ENCODE peak calls at places on chromosomes 11 and 22, in ten cellular contexts. T is upper lobe of right lung; X is effector memory CD4-positive, alpha-beta T cell; N is CD8-positive, alpha-beta T cell; Q is mammary epithelial cell; H is mesendoderm; B is spleen; G is IMR-90; U is CD4-positive, alpha-beta memory T cell; A is A549. I is an unnamed sample. For H3K4me1, the result is how much of the 10 kb centered on the place peaks cover.

GRCh38 chr11:77710358-77710757 is 72.8 kb upstream of the CLNS1A start:
- DNase-seq in T (no peak), X (no peak), N (no peak), Q (peak), H (no peak), B (no peak), G (peak), U (no peak), A (no peak), I (no peak)

GRCh38 chr11:114827043-114827442 is 148.7 kb downstream of the NXPE2 start:
- DNase-seq in T (no peak), X (no peak), N (no peak), Q (no peak), H (no peak), B (no peak), G (no peak), U (no peak), A (no peak), I (no peak)

GRCh38 chr11:115126092-115126491 is 378.1 kb downstream of the CADM1 start:
- DNase-seq in T (no peak), X (no peak), N (no peak), Q (no peak), H (no peak), B (no peak), G (no peak), U (no peak), A (no peak), I (no peak)

GRCh38 chr11:15843309-15843857 is 513.0 kb downstream of the SOX6 start:
- DNase-seq in T (no peak), X (no peak), N (no peak), Q (peak), H (no peak), B (no peak), G (peak), U (no peak), A (no peak), I (peak)

GRCh38 chr11:83042966-83043711 is 28.6 kb downstream of the RAB30 start:
- DNase-seq in T (no peak), X (no peak), N (no peak), Q (peak), H (no peak), B (no peak), G (no peak), U (no peak), A (no peak), I (no peak)

GRCh38 chr22:35615156-35615555 is 2.0 kb downstream of the MB start:
- DNase-seq in T (no peak), X (no peak), N (no peak), Q (no peak), H (no peak), B (no peak), G (no peak), U (no peak), A (no peak), I (no peak)

GRCh38 chr11:37504066-37504611 is 906.1 kb upstream of the RAG2 start:
- DNase-seq in T (no peak), X (no peak), N (no peak), Q (peak), H (peak), B (no peak), G (peak), U (no peak), A (no peak), I (no peak)

GRCh38 chr11:64359712-64360402 is 895 bp downstream of the RPS6KA4 start:
- DNase-seq in T (peak), X (no peak), N (peak), Q (peak), H (no peak), B (no peak), G (no peak), U (peak), A (no peak), I (no peak)

GRCh38 chr22:26342719-26343449 is 86.2 kb upstream of the ASPHD2 start:
- DNase-seq in T (no peak), X (no peak), N (no peak), Q (no peak), H (no peak), B (no peak), G (no peak), U (no peak), A (no peak), I (no peak)

GRCh38 chr11:91996526-91996925 is 228.1 kb upstream of the FAT3 start:
- DNase-seq in T (no peak), X (no peak), N (no peak), Q (no peak), H (no peak), B (no peak), G (no peak), U (no peak), A (no peak), I (no peak)

GRCh38 chr11:6667733-6668374 is 12.2 kb upstream of the DCHS1 start:
- DNase-seq in T (no peak), X (peak), N (peak), Q (peak), H (peak), B (no peak), G (peak), U (peak), A (no peak), I (no peak)

GRCh38 chr11:3674189-3674588 is 3.0 kb upstream of the CHRNA10 start:
- DNase-seq in T (no peak), X (no peak), N (no peak), Q (peak), H (peak), B (no peak), G (peak), U (no peak), A (no peak), I (no peak)

GRCh38 chr11:93611836-93612677 is 49.4 kb upstream of the CEP295 start:
- DNase-seq in T (no peak), X (no peak), N (no peak), Q (no peak), H (no peak), B (no peak), G (no peak), U (no peak), A (no peak), I (no peak)

GRCh38 chr22:44371741-44372525 is 59.2 kb upstream of the SHISAL1 start:
- DNase-seq in T (peak), X (no peak), N (no peak), Q (no peak), H (no peak), B (peak), G (no peak), U (no peak), A (no peak), I (no peak)

GRCh38 chr11:93849751-93850584 is 450 bp downstream of the VSTM5 start:
- DNase-seq in T (no peak), X (no peak), N (no peak), Q (peak), H (no peak), B (no peak), G (no peak), U (no peak), A (no peak), I (peak)

GRCh38 chr11:68040121-68040956 is 1.5 kb downstream of the TCIRG1 start:
- DNase-seq in T (peak), X (peak), N (peak), Q (no peak), H (peak), B (peak), G (peak), U (peak), A (peak), I (peak)

GRCh38 chr11:33706546-33706945 is 5.9 kb upstream of the C11orf91 start:
- DNase-seq in T (no peak), X (no peak), N (no peak), Q (no peak), H (no peak), B (no peak), G (no peak), U (no peak), A (no peak), I (no peak)

GRCh38 chr22:36323855-36324331 is 63.9 kb downstream of the MYH9 start:
- DNase-seq in T (no peak), X (no peak), N (no peak), Q (no peak), H (no peak), B (no peak), G (no peak), U (no peak), A (no peak), I (peak)

GRCh38 chr11:97201743-97202612 is 812.2 kb downstream of the JRKL start:
- DNase-seq in T (no peak), X (no peak), N (no peak), Q (no peak), H (no peak), B (no peak), G (no peak), U (no peak), A (no peak), I (no peak)

GRCh38 chr22:36226189-36226588 is 13.1 kb downstream of the APOL2 start:
- DNase-seq in T (no peak), X (no peak), N (no peak), Q (no peak), H (no peak), B (no peak), G (no peak), U (no peak), A (no peak), I (no peak)

GRCh38 chr11:111205622-111206385 is 39.7 kb upstream of the POU2AF2 start:
- DNase-seq in T (no peak), X (no peak), N (no peak), Q (no peak), H (no peak), B (no peak), G (no peak), U (no peak), A (no peak), I (no peak)

GRCh38 chr11:129280027-129280811 is 88.1 kb upstream of the ARHGAP32 start:
- DNase-seq in T (no peak), X (no peak), N (peak), Q (no peak), H (no peak), B (no peak), G (peak), U (peak), A (no peak), I (no peak)

GRCh38 chr11:11806074-11806473 is 35.7 kb upstream of the USP47 start:
- DNase-seq in T (no peak), X (no peak), N (no peak), Q (no peak), H (no peak), B (no peak), G (no peak), U (no peak), A (no peak), I (no peak)

GRCh38 chr11:11808992-11809583 is 32.7 kb upstream of the USP47 start:
- DNase-seq in T (no peak), X (no peak), N (no peak), Q (no peak), H (no peak), B (no peak), G (no peak), U (no peak), A (no peak), I (no peak)

GRCh38 chr11:11805228-11805627 is 36.5 kb upstream of the USP47 start:
- DNase-seq in T (no peak), X (no peak), N (no peak), Q (no peak), H (no peak), B (no peak), G (no peak), U (no peak), A (no peak), I (no peak)

GRCh38 chr11:11806586-11806985 is 35.2 kb upstream of the USP47 start:
- DNase-seq in T (no peak), X (no peak), N (no peak), Q (no peak), H (no peak), B (no peak), G (no peak), U (no peak), A (no peak), I (no peak)

DNA sequence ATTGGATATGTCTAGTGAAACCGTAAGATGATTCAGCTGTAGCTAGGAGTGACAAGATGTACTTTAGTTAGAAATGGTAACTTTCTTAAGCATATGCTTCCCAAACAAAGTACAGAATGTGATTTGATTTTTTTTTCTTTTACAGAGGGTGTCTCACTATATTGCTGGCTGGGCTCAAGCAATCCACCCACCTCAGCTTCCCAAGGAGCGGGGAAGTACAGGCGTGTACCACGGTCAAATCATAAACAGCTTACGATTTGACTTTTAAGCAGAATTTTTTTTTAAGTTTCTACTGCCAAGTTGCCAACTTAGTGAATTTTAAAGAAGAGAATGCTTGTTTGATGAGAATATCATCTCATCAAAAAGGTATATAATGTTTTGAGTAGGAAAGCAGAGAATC is 34.0 kb upstream of the USP47 start:
- DNase-seq in T (no peak), X (no peak), N (no peak), Q (no peak), H (no peak), B (no peak), G (no peak), U (no peak), A (no peak), I (no peak)
- H3K4me1 ChIP-seq in T (under half), X (under half), N (under half), Q (under half), H (under half), B (under half), G (under half), U (under half), A (under half), I (under half)

DNA sequence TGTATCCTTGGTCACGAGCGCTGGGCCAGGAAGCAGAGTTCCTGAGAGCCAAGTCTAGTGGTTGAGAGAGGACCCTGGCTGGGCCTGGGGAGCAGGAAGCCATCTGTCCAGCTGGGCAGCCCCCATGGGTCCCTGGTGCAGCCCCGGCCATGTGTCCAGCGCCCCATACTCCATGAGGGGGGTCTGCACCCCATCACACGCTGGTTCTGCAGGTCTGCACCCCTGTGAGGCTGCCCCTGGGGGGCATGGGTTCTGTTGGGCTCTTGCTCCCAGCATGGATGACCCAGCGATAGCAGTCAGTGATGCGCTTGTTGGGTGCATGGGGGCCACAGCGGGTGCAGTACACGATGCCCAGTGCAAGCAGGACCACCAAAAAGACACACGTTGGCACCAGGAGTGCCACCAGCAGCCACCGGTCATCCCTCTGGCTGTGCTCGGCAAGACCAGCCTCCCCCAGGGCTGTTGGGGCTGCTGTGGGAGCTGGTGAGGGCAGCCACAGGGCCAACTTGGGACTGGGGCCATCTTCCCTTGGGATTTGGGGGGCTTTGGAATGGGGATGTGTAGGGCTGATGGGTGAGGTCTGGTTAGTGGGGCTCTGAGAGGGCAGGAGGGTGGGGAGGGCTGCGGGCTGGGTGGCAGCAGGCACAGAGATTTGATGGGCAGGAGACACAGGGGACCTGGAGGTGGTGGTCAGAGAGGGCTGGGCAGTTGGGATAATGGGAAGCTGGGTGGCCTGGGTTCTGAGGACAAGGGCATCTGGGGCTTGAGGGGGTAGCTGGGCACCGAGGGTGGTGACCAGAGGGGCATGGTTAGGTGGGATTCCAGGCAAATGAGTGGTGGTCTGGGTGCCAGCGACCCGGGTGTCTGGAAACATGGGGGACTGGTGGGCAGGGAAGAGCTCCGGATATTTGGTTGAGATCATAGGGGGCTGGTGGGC is 2.0 kb downstream of the CD248 start:
- DNase-seq in T (peak), X (no peak), N (no peak), Q (no peak), H (no peak), B (no peak), G (no peak), U (no peak), A (no peak), I (no peak)
- H3K27ac ChIP-seq in T (peak), X (no peak), N (peak), Q (no peak), H (no peak), B (no peak), G (peak), U (no peak), A (no peak), I (peak)

GRCh38 chr11:12695221-12695794 is 21.1 kb downstream of the TEAD1 start:
- DNase-seq in T (no peak), X (no peak), N (no peak), Q (no peak), H (no peak), B (no peak), G (no peak), U (no peak), A (no peak), I (no peak)

GRCh38 chr11:12693075-12693473 is 18.9 kb downstream of the TEAD1 start:
- DNase-seq in T (no peak), X (no peak), N (no peak), Q (no peak), H (no peak), B (no peak), G (no peak), U (no peak), A (no peak), I (no peak)

GRCh38 chr11:12693485-12694181 is 19.4 kb downstream of the TEAD1 start:
- DNase-seq in T (peak), X (no peak), N (no peak), Q (peak), H (peak), B (no peak), G (peak), U (no peak), A (peak), I (peak)

GRCh38 chr11:12692238-12693074 is 18.2 kb downstream of the TEAD1 start:
- DNase-seq in T (peak), X (no peak), N (no peak), Q (peak), H (peak), B (no peak), G (peak), U (no peak), A (peak), I (peak)

GRCh38 chr11:12694182-12694531 is 19.9 kb downstream of the TEAD1 start:
- DNase-seq in T (no peak), X (no peak), N (no peak), Q (no peak), H (no peak), B (no peak), G (peak), U (no peak), A (no peak), I (peak)
- H3K4me1 ChIP-seq in T (under half), X (under half), N (under half), Q (half or more), H (under half), B (under half), G (under half), U (under half), A (half or more), I (under half)

DNA sequence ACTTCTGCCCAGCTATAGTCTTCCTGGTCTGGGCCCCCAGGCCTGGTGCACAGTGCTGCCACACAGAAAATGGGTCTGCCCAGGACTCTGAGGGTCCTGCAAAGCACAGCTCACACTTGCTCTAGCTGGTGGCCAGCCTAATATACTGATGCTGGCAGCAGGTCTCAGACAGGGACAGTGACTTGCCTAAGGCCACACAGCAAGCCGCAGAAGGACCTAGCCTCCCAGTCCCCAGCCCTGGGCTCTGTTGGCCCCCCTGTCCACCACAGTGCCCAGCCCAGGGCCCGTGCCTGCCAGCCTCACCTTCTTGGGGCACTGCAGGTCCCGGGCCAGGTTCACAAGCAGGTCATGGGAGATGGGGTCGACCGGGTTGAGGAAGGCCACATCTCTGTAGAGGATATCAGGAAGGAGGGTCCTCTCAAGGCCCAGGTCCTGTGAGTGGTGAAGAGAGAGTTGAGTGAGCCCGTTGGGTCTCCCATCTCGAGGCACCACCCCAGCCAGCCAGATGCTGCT is 3.3 kb downstream of the LRRC75B start:
- DNase-seq in T (no peak), X (no peak), N (no peak), Q (no peak), H (no peak), B (no peak), G (no peak), U (no peak), A (no peak), I (no peak)
- H3K27ac ChIP-seq in T (no peak), X (no peak), N (no peak), Q (no peak), H (no peak), B (no peak), G (no peak), U (no peak), A (no peak), I (peak)